ENCODE peak calls at places on chromosomes 11 and 22, in nine cellular contexts. One of them, this sample, is unnamed.

GRCh38 chr11:93606314-93606713 is 55.2 kb upstream of the CEP295 start:
- DNase-seq in Calu3: no peak
- DNase-seq in GM10248: no peak
- DNase-seq in GM13977: no peak
- DNase-seq in astrocyte of the spinal cord: no peak
- DNase-seq in cardiac fibroblast: no peak
- DNase-seq in fibroblast of the aortic adventitia: no peak
- DNase-seq in uterus: no peak
- DNase-seq in AG10803: no peak
- DNase-seq in this sample: no peak

GRCh38 chr22:35517769-35518530 is 22.7 kb upstream of the RASD2 start:
- DNase-seq in Calu3: no peak
- DNase-seq in GM10248: no peak
- DNase-seq in GM13977: no peak
- DNase-seq in astrocyte of the spinal cord: no peak
- DNase-seq in cardiac fibroblast: peak
- DNase-seq in fibroblast of the aortic adventitia: peak
- DNase-seq in uterus: no peak
- DNase-seq in AG10803: no peak
- DNase-seq in this sample: no peak

GRCh38 chr11:60570970-60571369 is 55.8 kb downstream of the MS4A13 start:
- DNase-seq in Calu3: no peak
- DNase-seq in GM10248: no peak
- DNase-seq in GM13977: no peak
- DNase-seq in astrocyte of the spinal cord: no peak
- DNase-seq in cardiac fibroblast: no peak
- DNase-seq in fibroblast of the aortic adventitia: no peak
- DNase-seq in uterus: no peak
- DNase-seq in AG10803: no peak
- DNase-seq in this sample: no peak

GRCh38 chr11:69352181-69352580 is 58.2 kb downstream of the MYEOV start:
- DNase-seq in Calu3: no peak
- DNase-seq in GM10248: no peak
- DNase-seq in GM13977: no peak
- DNase-seq in astrocyte of the spinal cord: no peak
- DNase-seq in cardiac fibroblast: no peak
- DNase-seq in fibroblast of the aortic adventitia: peak
- DNase-seq in uterus: no peak
- DNase-seq in AG10803: peak
- DNase-seq in this sample: no peak

GRCh38 chr11:1975185-1975584 is 22.5 kb downstream of the H19 start:
- DNase-seq in Calu3: no peak
- DNase-seq in GM10248: no peak
- DNase-seq in GM13977: no peak
- DNase-seq in astrocyte of the spinal cord: no peak
- DNase-seq in cardiac fibroblast: no peak
- DNase-seq in fibroblast of the aortic adventitia: no peak
- DNase-seq in uterus: no peak
- DNase-seq in AG10803: no peak
- DNase-seq in this sample: no peak

GRCh38 chr11:117179048-117179999 is 781 bp downstream of the SIDT2 start:
- DNase-seq in Calu3: peak
- DNase-seq in GM10248: peak
- DNase-seq in GM13977: peak
- DNase-seq in astrocyte of the spinal cord: peak
- DNase-seq in cardiac fibroblast: peak
- DNase-seq in fibroblast of the aortic adventitia: peak
- DNase-seq in uterus: no peak
- DNase-seq in AG10803: peak
- DNase-seq in this sample: peak

GRCh38 chr11:106077609-106078517 is at the start of gene AASDHPPT:
- DNase-seq in Calu3: peak
- DNase-seq in GM10248: no peak
- DNase-seq in GM13977: no peak
- DNase-seq in astrocyte of the spinal cord: peak
- DNase-seq in cardiac fibroblast: peak
- DNase-seq in fibroblast of the aortic adventitia: peak
- DNase-seq in uterus: peak
- DNase-seq in AG10803: peak
- DNase-seq in this sample: no peak

GRCh38 chr22:22176929-22177616 is 67.5 kb upstream of the VPREB1 start:
- DNase-seq in Calu3: no peak
- DNase-seq in GM10248: no peak
- DNase-seq in GM13977: no peak
- DNase-seq in astrocyte of the spinal cord: no peak
- DNase-seq in cardiac fibroblast: no peak
- DNase-seq in fibroblast of the aortic adventitia: no peak
- DNase-seq in uterus: no peak
- DNase-seq in AG10803: no peak
- DNase-seq in this sample: no peak

GRCh38 chr11:119374632-119375394 is 6.7 kb downstream of the USP2 start:
- DNase-seq in Calu3: no peak
- DNase-seq in GM10248: no peak
- DNase-seq in GM13977: no peak
- DNase-seq in astrocyte of the spinal cord: no peak
- DNase-seq in cardiac fibroblast: no peak
- DNase-seq in fibroblast of the aortic adventitia: no peak
- DNase-seq in uterus: no peak
- DNase-seq in AG10803: no peak
- DNase-seq in this sample: no peak

GRCh38 chr11:127049486-127049885 is 48.9 kb upstream of the KIRREL3 start:
- DNase-seq in Calu3: no peak
- DNase-seq in GM10248: no peak
- DNase-seq in GM13977: no peak
- DNase-seq in astrocyte of the spinal cord: no peak
- DNase-seq in cardiac fibroblast: no peak
- DNase-seq in fibroblast of the aortic adventitia: no peak
- DNase-seq in uterus: no peak
- DNase-seq in AG10803: no peak
- DNase-seq in this sample: no peak

GRCh38 chr22:34370711-34371110 is 450.4 kb upstream of the LARGE1 start:
- DNase-seq in Calu3: no peak
- DNase-seq in GM10248: no peak
- DNase-seq in GM13977: no peak
- DNase-seq in astrocyte of the spinal cord: no peak
- DNase-seq in cardiac fibroblast: no peak
- DNase-seq in fibroblast of the aortic adventitia: no peak
- DNase-seq in uterus: no peak
- DNase-seq in AG10803: no peak
- DNase-seq in this sample: no peak

GRCh38 chr11:3920148-3920852 is 64.8 kb downstream of the STIM1 start:
- DNase-seq in Calu3: peak
- DNase-seq in GM10248: no peak
- DNase-seq in GM13977: peak
- DNase-seq in astrocyte of the spinal cord: peak
- DNase-seq in cardiac fibroblast: peak
- DNase-seq in fibroblast of the aortic adventitia: peak
- DNase-seq in uterus: peak
- DNase-seq in AG10803: peak
- DNase-seq in this sample: peak

GRCh38 chr22:19478466-19479357 is at the start of gene UFD1:
- DNase-seq in Calu3: peak
- DNase-seq in GM10248: peak
- DNase-seq in GM13977: peak
- DNase-seq in astrocyte of the spinal cord: peak
- DNase-seq in cardiac fibroblast: peak
- DNase-seq in fibroblast of the aortic adventitia: peak
- DNase-seq in uterus: peak
- DNase-seq in AG10803: peak
- DNase-seq in this sample: peak

GRCh38 chr22:17628304-17629166 is at the start of gene ATP6V1E1:
- DNase-seq in Calu3: peak
- DNase-seq in GM10248: peak
- DNase-seq in GM13977: peak
- DNase-seq in astrocyte of the spinal cord: peak
- DNase-seq in cardiac fibroblast: peak
- DNase-seq in fibroblast of the aortic adventitia: peak
- DNase-seq in uterus: peak
- DNase-seq in AG10803: peak
- DNase-seq in this sample: peak

GRCh38 chr11:130636672-130637463 is 188.4 kb downstream of the ADAMTS15 start:
- DNase-seq in Calu3: peak
- DNase-seq in GM10248: no peak
- DNase-seq in GM13977: peak
- DNase-seq in astrocyte of the spinal cord: peak
- DNase-seq in cardiac fibroblast: peak
- DNase-seq in fibroblast of the aortic adventitia: peak
- DNase-seq in uterus: no peak
- DNase-seq in AG10803: peak
- DNase-seq in this sample: no peak

GRCh38 chr11:105108247-105108646 is 31.3 kb downstream of the CARD18 start:
- DNase-seq in Calu3: no peak
- DNase-seq in GM10248: no peak
- DNase-seq in GM13977: no peak
- DNase-seq in astrocyte of the spinal cord: no peak
- DNase-seq in cardiac fibroblast: no peak
- DNase-seq in fibroblast of the aortic adventitia: no peak
- DNase-seq in uterus: no peak
- DNase-seq in AG10803: no peak
- DNase-seq in this sample: no peak

GRCh38 chr22:17774928-17775675 is 833 bp upstream of the BID start:
- DNase-seq in Calu3: no peak
- DNase-seq in GM10248: no peak
- DNase-seq in GM13977: no peak
- DNase-seq in astrocyte of the spinal cord: no peak
- DNase-seq in cardiac fibroblast: no peak
- DNase-seq in fibroblast of the aortic adventitia: no peak
- DNase-seq in uterus: no peak
- DNase-seq in AG10803: no peak
- DNase-seq in this sample: peak

GRCh38 chr11:128116447-128117240 is 470.7 kb downstream of the ETS1 start:
- DNase-seq in Calu3: no peak
- DNase-seq in GM10248: no peak
- DNase-seq in GM13977: no peak
- DNase-seq in astrocyte of the spinal cord: peak
- DNase-seq in cardiac fibroblast: peak
- DNase-seq in fibroblast of the aortic adventitia: peak
- DNase-seq in uterus: no peak
- DNase-seq in AG10803: no peak
- DNase-seq in this sample: no peak

GRCh38 chr11:102147031-102147430 is 36.8 kb downstream of the YAP1 start:
- DNase-seq in Calu3: no peak
- DNase-seq in GM10248: no peak
- DNase-seq in GM13977: no peak
- DNase-seq in astrocyte of the spinal cord: no peak
- DNase-seq in cardiac fibroblast: no peak
- DNase-seq in fibroblast of the aortic adventitia: no peak
- DNase-seq in uterus: no peak
- DNase-seq in AG10803: no peak
- DNase-seq in this sample: no peak
- TF ChIP-seq CTCF in Calu3: no peak
- TF ChIP-seq CTCF in GM10248: no peak
- TF ChIP-seq CTCF in GM13977: no peak
- TF ChIP-seq CTCF in astrocyte of the spinal cord: no peak
- TF ChIP-seq CTCF in cardiac fibroblast: no peak
- TF ChIP-seq CTCF in fibroblast of the aortic adventitia: no peak
- TF ChIP-seq CTCF in uterus: no peak
- TF ChIP-seq CTCF in AG10803: no peak
- TF ChIP-seq CTCF in this sample: no peak

GRCh38 chr11:132099692-132100091 is 729.3 kb downstream of the NTM start:
- DNase-seq in Calu3: no peak
- DNase-seq in GM10248: peak
- DNase-seq in GM13977: no peak
- DNase-seq in astrocyte of the spinal cord: no peak
- DNase-seq in cardiac fibroblast: no peak
- DNase-seq in fibroblast of the aortic adventitia: no peak
- DNase-seq in uterus: no peak
- DNase-seq in AG10803: no peak
- DNase-seq in this sample: peak
- TF ChIP-seq CTCF in Calu3: no peak
- TF ChIP-seq CTCF in GM10248: no peak
- TF ChIP-seq CTCF in GM13977: peak
- TF ChIP-seq CTCF in astrocyte of the spinal cord: peak
- TF ChIP-seq CTCF in cardiac fibroblast: peak
- TF ChIP-seq CTCF in fibroblast of the aortic adventitia: peak
- TF ChIP-seq CTCF in uterus: no peak
- TF ChIP-seq CTCF in AG10803: no peak
- TF ChIP-seq CTCF in this sample: peak

DNA sequence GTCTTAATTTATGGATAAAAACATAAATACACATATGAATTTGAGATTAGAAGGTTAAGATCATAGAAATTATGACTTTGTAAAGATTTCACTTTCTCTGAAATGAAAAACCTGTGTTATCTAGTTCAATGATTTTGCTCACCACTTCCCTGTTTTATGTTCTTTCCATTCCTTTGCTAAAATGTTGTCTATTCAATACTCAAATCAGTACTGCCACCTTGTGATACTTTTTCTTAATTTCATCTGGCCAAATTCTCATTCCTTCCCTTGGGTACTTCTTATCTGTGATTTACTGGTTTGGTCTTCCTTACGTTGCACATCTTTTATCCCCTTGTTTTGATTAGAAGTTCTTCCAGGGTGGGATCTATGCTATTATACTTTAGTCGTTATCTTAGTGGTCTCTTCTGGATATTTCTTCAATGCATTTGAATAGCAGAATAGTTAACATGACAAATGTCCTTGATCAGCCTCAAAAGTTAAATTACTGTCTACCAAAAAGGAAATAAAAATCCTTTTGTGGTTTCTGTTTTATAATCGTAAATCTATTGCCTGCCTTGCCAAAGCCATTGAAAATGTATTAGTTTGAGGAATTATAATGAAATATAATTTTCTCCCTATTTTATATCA is 197.0 kb downstream of the PGR start:
- DNase-seq in Calu3: no peak
- DNase-seq in GM10248: peak
- DNase-seq in GM13977: peak
- DNase-seq in astrocyte of the spinal cord: peak
- DNase-seq in cardiac fibroblast: peak
- DNase-seq in fibroblast of the aortic adventitia: peak
- DNase-seq in uterus: no peak
- DNase-seq in AG10803: peak
- DNase-seq in this sample: no peak
- TF ChIP-seq CTCF in Calu3: no peak
- TF ChIP-seq CTCF in GM10248: peak
- TF ChIP-seq CTCF in GM13977: peak
- TF ChIP-seq CTCF in astrocyte of the spinal cord: peak
- TF ChIP-seq CTCF in cardiac fibroblast: peak
- TF ChIP-seq CTCF in fibroblast of the aortic adventitia: peak
- TF ChIP-seq CTCF in uterus: peak
- TF ChIP-seq CTCF in AG10803: peak
- TF ChIP-seq CTCF in this sample: no peak

DNA sequence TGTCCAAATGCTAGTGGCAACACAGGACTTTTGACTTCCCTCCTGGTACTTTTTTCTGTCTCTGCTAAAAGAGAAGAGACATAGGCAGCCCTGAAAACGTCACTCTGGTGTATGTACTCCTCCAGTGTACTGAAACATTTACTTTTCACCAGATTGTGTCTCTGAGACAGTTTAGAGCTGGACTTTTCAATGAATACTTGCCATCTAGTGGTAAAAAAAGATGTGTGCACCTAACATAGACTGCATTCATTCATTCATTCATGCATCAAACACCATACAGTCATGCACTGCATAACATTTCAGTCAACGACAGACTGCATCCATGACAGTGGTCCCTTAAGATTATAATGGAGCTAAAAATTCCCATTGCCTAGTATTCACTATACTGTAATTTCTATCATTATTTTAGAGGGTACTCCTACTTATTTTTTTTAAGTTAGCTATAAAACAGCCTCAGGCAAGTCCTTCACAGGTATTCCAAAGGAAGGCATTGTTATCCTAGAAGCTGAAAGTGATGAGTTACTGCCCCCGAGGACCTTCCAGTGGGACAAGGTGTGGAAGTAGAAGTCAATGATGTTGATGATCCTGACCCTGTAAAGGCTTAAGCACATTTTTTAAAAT is 186.2 kb downstream of the SPON1 start:
- DNase-seq in Calu3: no peak
- DNase-seq in GM10248: no peak
- DNase-seq in GM13977: no peak
- DNase-seq in astrocyte of the spinal cord: peak
- DNase-seq in cardiac fibroblast: peak
- DNase-seq in fibroblast of the aortic adventitia: peak
- DNase-seq in uterus: no peak
- DNase-seq in AG10803: peak
- DNase-seq in this sample: no peak
- TF ChIP-seq CTCF in Calu3: no peak
- TF ChIP-seq CTCF in GM10248: peak
- TF ChIP-seq CTCF in GM13977: peak
- TF ChIP-seq CTCF in astrocyte of the spinal cord: peak
- TF ChIP-seq CTCF in cardiac fibroblast: peak
- TF ChIP-seq CTCF in fibroblast of the aortic adventitia: peak
- TF ChIP-seq CTCF in uterus: peak
- TF ChIP-seq CTCF in AG10803: peak
- TF ChIP-seq CTCF in this sample: peak

This sample was measured in activated CD8-positive, alpha-beta T cell treated with anti-CD3 and anti-CD28 coated beads for 36 hours.